ENCODE peak calls at places on chromosomes 11 and 22, in eight cellular contexts. M is renal cortical epithelial cell, B is iPS DF 6.9, I is cardiac muscle cell, D is HEK293T, K is AG09309, V is GM04504, J is NCI-H1092. E is an unnamed sample.

GRCh38 chr22:41003041-41003440 is 51.9 kb downstream of the RBX1 start:
- DNase-seq in M (peak), B (no peak), I (no peak), D (no peak), K (no peak), V (no peak), J (no peak), E (no peak)

GRCh38 chr22:19885841-19886592 is 31.3 kb upstream of the GNB1L start:
- DNase-seq in M (no peak), B (no peak), I (no peak), D (no peak), K (no peak), V (no peak), J (no peak), E (no peak)

GRCh38 chr22:23404689-23405365 is 175.3 kb downstream of the IGLL1 start:
- DNase-seq in M (peak), B (no peak), I (peak), D (no peak), K (no peak), V (no peak), J (no peak), E (no peak)

GRCh38 chr22:39215430-39216142 is 29.2 kb downstream of the PDGFB start:
- DNase-seq in M (no peak), B (no peak), I (no peak), D (peak), K (no peak), V (no peak), J (no peak), E (peak)

GRCh38 chr22:35126993-35127392 is 61.0 kb downstream of the ISX start:
- DNase-seq in M (no peak), B (no peak), I (no peak), D (no peak), K (no peak), V (no peak), J (no peak), E (no peak)

GRCh38 chr11:34830035-34830434 is 86.1 kb downstream of the APIP start:
- DNase-seq in M (no peak), B (no peak), I (no peak), D (no peak), K (no peak), V (no peak), J (no peak), E (no peak)

GRCh38 chr11:122677256-122677655 is 21.7 kb downstream of the UBASH3B start:
- DNase-seq in M (no peak), B (no peak), I (no peak), D (no peak), K (no peak), V (no peak), J (no peak), E (no peak)

GRCh38 chr11:12141283-12141682 is 30.9 kb downstream of the MICAL2 start:
- DNase-seq in M (no peak), B (no peak), I (no peak), D (no peak), K (no peak), V (no peak), J (no peak), E (no peak)

GRCh38 chr11:35725880-35726279 is 63.3 kb downstream of the TRIM44 start:
- DNase-seq in M (peak), B (no peak), I (no peak), D (no peak), K (no peak), V (peak), J (no peak), E (no peak)

GRCh38 chr22:37930270-37930951 is 23.0 kb downstream of the C22orf23 start:
- DNase-seq in M (no peak), B (no peak), I (no peak), D (peak), K (no peak), V (no peak), J (no peak), E (no peak)

GRCh38 chr22:36086170-36086490 is 57.5 kb upstream of the RBFOX2 start:
- DNase-seq in M (no peak), B (no peak), I (no peak), D (no peak), K (no peak), V (no peak), J (no peak), E (no peak)

GRCh38 chr11:69654660-69655478 is 13.9 kb downstream of the CCND1 start:
- DNase-seq in M (peak), B (no peak), I (no peak), D (no peak), K (no peak), V (no peak), J (no peak), E (peak)

GRCh38 chr11:10659339-10660216 is 34.0 kb downstream of the IRAG1 start:
- DNase-seq in M (peak), B (no peak), I (no peak), D (peak), K (peak), V (peak), J (no peak), E (no peak)

E was measured in H1.